ENCODE peak calls at places on chromosomes 13 and 19, in ten cellular contexts. X, C, J, S, P, D, K, M, U and T are unnamed samples.

GRCh38 chr19:11151181-11151580 is 4.4 kb downstream of the SPC24 start:
- DNase-seq in X (no peak), C (no peak), J (no peak), S (no peak), P (no peak), D (no peak), K (no peak), M (no peak), U (peak), T (no peak)

GRCh38 chr19:38849746-38850230 is at the start of gene HNRNPL:
- DNase-seq in X (peak), C (no peak), J (no peak), S (no peak), P (no peak), D (no peak), K (no peak), M (no peak), U (no peak), T (peak)

GRCh38 chr13:51364404-51365008 is 25.0 kb downstream of the SERPINE3 start:
- DNase-seq in X (no peak), C (no peak), J (no peak), S (no peak), P (no peak), D (peak), K (peak), M (no peak), U (no peak), T (no peak)

GRCh38 chr19:13010038-13010991 is 15.0 kb downstream of the NFIX start:
- DNase-seq in X (no peak), C (no peak), J (no peak), S (no peak), P (no peak), D (no peak), K (peak), M (no peak), U (peak), T (no peak)

GRCh38 chr13:51912511-51913225 is 50.9 kb downstream of the CCDC70 start:
- DNase-seq in X (no peak), C (no peak), J (no peak), S (no peak), P (no peak), D (no peak), K (no peak), M (no peak), U (no peak), T (no peak)

GRCh38 chr13:106143392-106143791 is 392.1 kb downstream of the EFNB2 start:
- DNase-seq in X (no peak), C (no peak), J (no peak), S (no peak), P (no peak), D (peak), K (no peak), M (no peak), U (no peak), T (no peak)

GRCh38 chr13:42569576-42570344 is 4.2 kb upstream of the TNFSF11 start:
- DNase-seq in X (no peak), C (no peak), J (no peak), S (no peak), P (no peak), D (no peak), K (no peak), M (no peak), U (no peak), T (no peak)

GRCh38 chr19:3403489-3404323 is 37.3 kb downstream of the NFIC start:
- DNase-seq in X (no peak), C (peak), J (peak), S (no peak), P (peak), D (peak), K (peak), M (no peak), U (peak), T (no peak)

GRCh38 chr19:28633223-28634030 is 579.5 kb downstream of the UQCRFS1 start:
- DNase-seq in X (peak), C (no peak), J (no peak), S (no peak), P (peak), D (peak), K (peak), M (peak), U (no peak), T (no peak)

GRCh38 chr13:28355046-28355821 is 139.7 kb downstream of the FLT1 start:
- DNase-seq in X (no peak), C (no peak), J (no peak), S (no peak), P (no peak), D (no peak), K (no peak), M (no peak), U (no peak), T (no peak)

GRCh38 chr19:17052439-17052838 is 22.8 kb downstream of the HAUS8 start:
- DNase-seq in X (no peak), C (no peak), J (peak), S (peak), P (peak), D (peak), K (peak), M (no peak), U (peak), T (peak)

GRCh38 chr19:41296323-41296935 is 13.5 kb upstream of the CCDC97 start:
- DNase-seq in X (no peak), C (peak), J (no peak), S (no peak), P (no peak), D (no peak), K (no peak), M (no peak), U (no peak), T (no peak)

GRCh38 chr13:41981961-41982723 is 21.2 kb upstream of the VWA8 start:
- DNase-seq in X (no peak), C (no peak), J (no peak), S (no peak), P (no peak), D (no peak), K (no peak), M (no peak), U (no peak), T (peak)

GRCh38 chr19:45448425-45448756 is 19.4 kb upstream of the FOSB start:
- DNase-seq in X (no peak), C (no peak), J (no peak), S (no peak), P (no peak), D (no peak), K (no peak), M (no peak), U (no peak), T (no peak)

GRCh38 chr19:35779033-35779432 is 3.7 kb downstream of the ARHGAP33 start:
- DNase-seq in X (no peak), C (no peak), J (no peak), S (no peak), P (no peak), D (no peak), K (no peak), M (no peak), U (no peak), T (no peak)

GRCh38 chr19:6239871-6240676 is 39.7 kb downstream of the MLLT1 start:
- DNase-seq in X (no peak), C (no peak), J (no peak), S (no peak), P (no peak), D (no peak), K (no peak), M (no peak), U (no peak), T (no peak)

GRCh38 chr13:113883314-113883811 is 19.5 kb upstream of the GAS6 start:
- DNase-seq in X (no peak), C (no peak), J (no peak), S (no peak), P (no peak), D (no peak), K (no peak), M (no peak), U (no peak), T (no peak)

GRCh38 chr13:70203661-70204229 is 95.5 kb upstream of the KLHL1 start:
- DNase-seq in X (no peak), C (no peak), J (no peak), S (peak), P (no peak), D (no peak), K (no peak), M (no peak), U (no peak), T (no peak)

GRCh38 chr13:36432106-36432544 is at the start of gene CCNA1:
- DNase-seq in X (no peak), C (no peak), J (no peak), S (no peak), P (peak), D (peak), K (peak), M (peak), U (no peak), T (peak)

GRCh38 chr19:19514215-19514633 is 1.1 kb downstream of the TSSK6 start:
- DNase-seq in X (no peak), C (no peak), J (no peak), S (no peak), P (no peak), D (peak), K (peak), M (no peak), U (no peak), T (no peak)

GRCh38 chr19:14530005-14530348 is 583 bp downstream of the TECR start:
- DNase-seq in X (no peak), C (peak), J (no peak), S (no peak), P (peak), D (no peak), K (no peak), M (no peak), U (no peak), T (no peak)

GRCh38 chr13:73366241-73366640 is 307.4 kb downstream of the KLF5 start:
- DNase-seq in X (no peak), C (no peak), J (no peak), S (no peak), P (no peak), D (no peak), K (no peak), M (no peak), U (no peak), T (no peak)

GRCh38 chr13:77113496-77113895 is 86.5 kb upstream of the FBXL3 start:
- DNase-seq in X (no peak), C (no peak), J (no peak), S (no peak), P (no peak), D (peak), K (no peak), M (no peak), U (no peak), T (no peak)

GRCh38 chr19:12733369-12733896 is 1.1 kb downstream of the TRIR start:
- DNase-seq in X (no peak), C (no peak), J (no peak), S (no peak), P (peak), D (peak), K (peak), M (peak), U (no peak), T (peak)

GRCh38 chr13:89205856-89206255 is 1534.7 kb downstream of the SLITRK5 start:
- DNase-seq in X (no peak), C (no peak), J (no peak), S (no peak), P (no peak), D (no peak), K (no peak), M (no peak), U (no peak), T (no peak)

GRCh38 chr13:45784755-45785675 is 66.5 kb downstream of the SIAH3 start:
- DNase-seq in X (no peak), C (no peak), J (no peak), S (no peak), P (no peak), D (no peak), K (no peak), M (no peak), U (no peak), T (peak)

GRCh38 chr13:67155898-67156717 is 74.0 kb downstream of the PCDH9 start:
- DNase-seq in X (no peak), C (no peak), J (peak), S (no peak), P (no peak), D (no peak), K (no peak), M (peak), U (no peak), T (no peak)

GRCh38 chr19:1445185-1445931 is 4.6 kb upstream of the APC2 start:
- DNase-seq in X (peak), C (no peak), J (peak), S (no peak), P (peak), D (no peak), K (peak), M (peak), U (peak), T (peak)

GRCh38 chr13:112466132-112467025 is 90.2 kb downstream of the SPACA7 start:
- DNase-seq in X (no peak), C (no peak), J (no peak), S (no peak), P (no peak), D (no peak), K (no peak), M (no peak), U (no peak), T (no peak)

GRCh38 chr19:13154241-13154778 is 4.1 kb downstream of the IER2 start:
- DNase-seq in X (peak), C (peak), J (peak), S (no peak), P (peak), D (peak), K (peak), M (peak), U (peak), T (peak)

GRCh38 chr19:12939292-12939606 is 840 bp downstream of the CALR start:
- DNase-seq in X (no peak), C (no peak), J (no peak), S (no peak), P (no peak), D (peak), K (peak), M (no peak), U (no peak), T (no peak)

GRCh38 chr19:8244442-8244841 is 35.3 kb downstream of the CERS4 start:
- DNase-seq in X (no peak), C (no peak), J (no peak), S (no peak), P (no peak), D (no peak), K (no peak), M (no peak), U (no peak), T (no peak)

GRCh38 chr19:42281175-42282035 is 12.4 kb downstream of the CIC start:
- DNase-seq in X (no peak), C (peak), J (peak), S (no peak), P (peak), D (peak), K (peak), M (peak), U (no peak), T (peak)

GRCh38 chr13:94640676-94641075 is 39.0 kb downstream of the GPR180 start:
- DNase-seq in X (no peak), C (no peak), J (no peak), S (no peak), P (no peak), D (peak), K (no peak), M (no peak), U (no peak), T (no peak)

GRCh38 chr13:75222031-75222430 is 259.9 kb downstream of the TBC1D4 start:
- DNase-seq in X (no peak), C (no peak), J (no peak), S (no peak), P (no peak), D (peak), K (peak), M (no peak), U (peak), T (no peak)

GRCh38 chr13:99074693-99075092 is 96.8 kb upstream of the DOCK9 start:
- DNase-seq in X (no peak), C (no peak), J (no peak), S (no peak), P (no peak), D (no peak), K (no peak), M (no peak), U (no peak), T (no peak)

GRCh38 chr13:99078014-99078771 is 100.3 kb upstream of the DOCK9 start:
- DNase-seq in X (no peak), C (no peak), J (no peak), S (no peak), P (no peak), D (no peak), K (no peak), M (no peak), U (no peak), T (no peak)

GRCh38 chr13:99072356-99072755 is 94.5 kb upstream of the DOCK9 start:
- DNase-seq in X (no peak), C (no peak), J (no peak), S (no peak), P (no peak), D (no peak), K (no peak), M (no peak), U (no peak), T (no peak)

GRCh38 chr13:99072941-99073340 is 95.1 kb upstream of the DOCK9 start:
- DNase-seq in X (no peak), C (no peak), J (no peak), S (no peak), P (no peak), D (no peak), K (no peak), M (no peak), U (no peak), T (no peak)

GRCh38 chr13:99075268-99076191 is 97.7 kb upstream of the DOCK9 start:
- DNase-seq in X (no peak), C (no peak), J (no peak), S (no peak), P (no peak), D (no peak), K (no peak), M (no peak), U (no peak), T (no peak)
- H3K27ac ChIP-seq in X (peak), C (no peak), J (no peak), S (no peak), P (no peak), D (no peak), K (no peak), M (no peak), U (no peak), T (no peak)

DNA sequence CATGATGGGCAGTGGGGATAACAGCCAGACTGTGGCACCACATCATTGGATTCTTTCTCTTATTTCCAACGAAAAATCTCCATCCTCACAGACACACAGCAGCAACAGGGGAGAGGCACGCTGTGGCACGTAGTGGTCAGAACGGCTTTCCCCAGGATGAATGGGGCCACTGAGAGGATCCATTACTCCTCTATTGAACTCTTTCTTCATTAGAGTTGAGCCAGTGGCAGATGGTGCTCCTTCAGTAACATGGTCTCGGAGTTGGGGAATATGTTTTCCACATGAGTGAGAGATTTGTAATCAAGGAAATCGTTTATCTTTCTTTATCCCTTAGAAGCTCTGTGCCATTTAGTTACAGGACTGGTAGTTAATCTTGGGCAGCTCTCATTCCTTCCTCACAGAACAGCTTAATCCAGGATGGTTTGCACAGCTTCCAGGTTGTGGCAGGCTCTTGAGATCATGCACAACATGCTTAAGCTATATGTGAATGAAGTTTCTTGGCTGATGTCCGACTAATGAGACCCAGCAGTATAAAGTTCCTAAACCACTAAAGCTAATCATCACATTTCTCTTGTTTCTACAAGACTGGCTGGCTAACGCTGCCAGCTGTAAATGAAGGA is 180.5 kb upstream of the SLC10A2 start:
- DNase-seq in X (no peak), C (no peak), J (no peak), S (no peak), P (no peak), D (no peak), K (no peak), M (no peak), U (no peak), T (no peak)
- H3K27ac ChIP-seq in X (no peak), C (no peak), J (no peak), S (no peak), P (no peak), D (no peak), K (no peak), M (no peak), U (no peak), T (no peak)

GRCh38 chr13:111323549-111323948 is 3.1 kb downstream of the TEX29 start:
- DNase-seq in X (no peak), C (no peak), J (no peak), S (no peak), P (no peak), D (no peak), K (no peak), M (no peak), U (no peak), T (no peak)

GRCh38 chr13:111323950-111324651 is 3.7 kb downstream of the TEX29 start:
- DNase-seq in X (no peak), C (no peak), J (no peak), S (no peak), P (no peak), D (no peak), K (no peak), M (no peak), U (no peak), T (no peak)

GRCh38 chr13:111322916-111323331 is 2.5 kb downstream of the TEX29 start:
- DNase-seq in X (no peak), C (no peak), J (no peak), S (no peak), P (no peak), D (no peak), K (no peak), M (no peak), U (no peak), T (no peak)

GRCh38 chr13:111319998-111320911 is at the start of gene TEX29:
- DNase-seq in X (no peak), C (no peak), J (no peak), S (no peak), P (no peak), D (no peak), K (no peak), M (no peak), U (no peak), T (no peak)

GRCh38 chr13:111322001-111322915 is 1.8 kb downstream of the TEX29 start:
- DNase-seq in X (no peak), C (no peak), J (no peak), S (no peak), P (no peak), D (no peak), K (no peak), M (no peak), U (no peak), T (no peak)
- H3K27ac ChIP-seq in X (no peak), C (no peak), J (no peak), S (no peak), P (no peak), D (no peak), K (no peak), M (no peak), U (no peak), T (no peak)

DNA sequence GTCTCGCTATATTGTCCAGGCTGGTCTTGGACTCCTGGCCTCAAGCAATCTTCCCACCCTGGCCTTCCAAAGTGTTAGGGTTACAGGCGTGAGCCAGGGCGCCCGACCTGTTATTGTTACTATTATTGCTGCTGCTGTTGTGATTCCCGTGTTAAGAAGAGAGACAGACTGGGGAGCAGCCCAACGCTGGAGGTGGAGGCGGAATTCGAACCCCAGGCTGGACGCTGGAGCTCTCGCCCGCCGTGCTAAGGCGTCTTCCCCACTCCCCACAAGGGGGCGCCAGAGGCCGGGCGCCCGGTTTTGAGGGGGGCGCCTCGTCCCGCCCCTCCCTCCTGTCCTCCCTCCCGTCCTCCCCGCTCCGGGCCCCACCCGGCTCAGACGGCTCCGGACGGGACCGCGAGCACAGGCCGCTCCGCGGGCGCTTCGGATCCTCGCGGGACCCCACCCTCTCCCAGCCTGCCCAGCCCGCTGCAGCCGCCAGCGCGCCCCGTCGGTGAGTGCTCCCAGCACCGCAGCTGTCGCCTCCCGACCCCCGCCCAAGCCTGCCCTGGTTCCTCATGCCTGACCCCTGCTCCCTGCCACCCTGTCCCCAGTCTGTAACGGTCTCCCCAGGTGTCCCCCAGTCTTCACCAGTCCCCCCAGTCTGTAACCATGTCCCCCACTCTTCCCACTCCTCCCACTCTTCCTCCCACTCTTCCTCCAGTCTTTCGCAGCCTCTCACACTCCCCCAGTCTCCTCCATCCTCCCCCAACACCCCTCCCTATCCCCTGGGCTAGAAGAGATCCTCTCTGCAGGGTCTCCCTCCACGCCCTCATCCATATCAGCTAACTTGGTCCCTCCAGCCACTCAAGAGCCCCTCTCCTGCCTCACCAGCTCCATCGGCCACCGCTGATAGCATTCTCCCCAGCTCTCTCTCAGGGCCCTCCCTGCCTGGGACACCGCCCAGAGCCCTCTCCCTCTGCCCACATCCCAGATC is at the start of gene EHD2:
- DNase-seq in X (peak), C (peak), J (peak), S (no peak), P (peak), D (peak), K (peak), M (no peak), U (peak), T (peak)
- H3K27ac ChIP-seq in X (no peak), C (peak), J (peak), S (peak), P (peak), D (peak), K (no peak), M (no peak), U (peak), T (peak)